ENCODE peak calls at places on chromosomes 4 and X, in eight cellular contexts. K is astrocyte of the cerebellum, X is psoas muscle, E is Peyer's patch, M is sigmoid colon, D is upper lobe of right lung, V is AG09309, O is heart left ventricle. C is an unnamed sample.

GRCh38 chr4:15691346-15692140 is 9.9 kb downstream of the FAM200B start:
- DNase-seq in E (no peak), M (no peak), X (no peak), O (no peak), V (no peak), D (no peak), K (no peak), C (no peak)

GRCh38 chr4:146520894-146521542 is 722 bp downstream of the SLC10A7 start:
- DNase-seq in V (peak), M (no peak), X (no peak), K (peak), E (no peak), O (peak), D (no peak), C (peak)

GRCh38 chr4:1598206-1598605 is 85.9 kb downstream of the FAM53A start:
- DNase-seq in E (no peak), O (peak), V (no peak), M (peak), D (peak), X (no peak), K (no peak), C (no peak)

GRCh38 chr4:169243808-169244207 is 26.9 kb downstream of the SH3RF1 start:
- DNase-seq in D (no peak), E (no peak), X (no peak), V (peak), K (peak), O (no peak), M (no peak), C (no peak)

GRCh38 chr4:139014391-139015268 is 951 bp upstream of the NOCT start:
- DNase-seq in M (peak), X (no peak), V (peak), K (peak), E (no peak), D (no peak), O (no peak), C (no peak)

GRCh38 chr4:19224820-19225219 is 1026.9 kb upstream of the SLIT2 start:
- DNase-seq in E (no peak), O (no peak), X (no peak), K (peak), D (no peak), M (no peak), V (peak), C (peak)

GRCh38 chrX:150837845-150838244 is 60.6 kb downstream of the CD99L2 start:
- DNase-seq in D (no peak), X (no peak), E (no peak), O (no peak), K (no peak), M (no peak), V (no peak), C (no peak)

GRCh38 chr4:185378264-185378663 is 17.5 kb downstream of the LRP2BP start:
- DNase-seq in O (no peak), K (no peak), D (no peak), E (no peak), X (no peak), M (no peak), V (no peak), C (no peak)

GRCh38 chr4:145154573-145154972 is 25.8 kb downstream of the OTUD4 start:
- DNase-seq in V (no peak), M (no peak), K (no peak), X (no peak), O (no peak), E (no peak), D (no peak), C (no peak)

GRCh38 chr4:176193898-176194297 is 1.5 kb downstream of the SPATA4 start:
- DNase-seq in K (no peak), V (peak), X (no peak), O (no peak), M (no peak), D (no peak), E (no peak), C (no peak)

GRCh38 chr4:69748176-69748575 is 12.2 kb downstream of the SULT1B1 start:
- DNase-seq in V (no peak), E (no peak), O (no peak), K (no peak), X (no peak), D (no peak), M (no peak), C (no peak)

GRCh38 chr4:67632492-67632891 is 68.5 kb downstream of the UBA6 start:
- DNase-seq in E (no peak), D (no peak), V (no peak), M (no peak), K (no peak), X (no peak), O (no peak), C (no peak)

GRCh38 chrX:13620202-13620601 is 32.7 kb upstream of the TCEANC start:
- DNase-seq in X (no peak), E (no peak), O (no peak), M (no peak), K (no peak), V (no peak), D (no peak), C (no peak)

GRCh38 chr4:126740687-126741086 is 892.1 kb upstream of the INTU start:
- DNase-seq in M (no peak), V (no peak), X (no peak), K (no peak), E (no peak), O (no peak), D (no peak), C (no peak)

GRCh38 chrX:39985551-39985950 is 112.2 kb downstream of the BCOR start:
- DNase-seq in V (no peak), M (no peak), K (no peak), O (no peak), D (no peak), X (no peak), E (no peak), C (no peak)

DNA sequence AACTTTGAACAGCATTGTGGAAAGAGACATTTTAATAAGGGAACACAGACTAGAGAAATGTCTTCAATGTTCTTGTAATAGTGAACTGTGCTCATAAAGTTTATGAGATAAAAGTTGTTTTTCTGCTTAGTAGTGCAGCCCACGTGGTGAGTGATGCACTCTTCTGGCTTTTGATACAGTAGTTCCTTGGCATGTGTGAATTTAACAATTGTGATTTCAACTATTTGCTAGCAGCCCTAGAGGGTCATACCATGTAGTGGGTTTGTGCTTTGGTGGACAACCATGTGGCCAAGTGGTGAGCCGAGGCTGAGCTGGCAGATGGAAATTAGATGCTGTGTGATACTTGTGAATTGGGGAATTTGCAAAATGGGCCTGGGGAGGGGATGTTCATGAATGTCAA is 116.2 kb upstream of the SLC4A4 start:
- DNase-seq in O (no peak), K (no peak), X (no peak), D (no peak), V (no peak), E (no peak), M (no peak), C (no peak)
- H3K4me3 ChIP-seq in O (no peak), K (no peak), X (no peak), D (no peak), V (no peak), E (no peak), M (no peak), C (no peak)

DNA sequence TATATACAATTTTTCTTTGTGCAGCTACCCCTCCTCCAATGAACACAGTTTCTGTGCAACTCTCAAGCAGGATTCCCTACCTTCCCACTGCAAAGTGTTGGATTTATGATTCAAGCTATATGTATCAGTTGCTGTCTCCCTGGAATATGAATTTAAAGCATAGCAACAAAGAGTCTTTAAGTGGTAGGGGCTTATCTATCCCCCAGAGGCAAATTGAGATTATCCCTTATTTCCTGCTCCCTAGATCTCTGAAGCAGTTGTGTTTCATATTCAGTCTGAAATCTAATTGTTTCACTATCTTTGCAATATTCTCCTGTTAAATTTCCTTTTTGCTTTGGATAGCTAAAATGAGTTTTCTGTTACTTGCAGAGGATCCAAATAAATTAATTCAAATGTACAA is 263.0 kb downstream of the IQCM start:
- DNase-seq in X (no peak), D (no peak), K (no peak), V (no peak), M (no peak), O (no peak), E (no peak), C (no peak)
- H3K4me3 ChIP-seq in X (no peak), D (no peak), K (no peak), V (no peak), M (no peak), O (no peak), E (no peak), C (no peak)

GRCh38 chr4:153488719-153489384 is 22.7 kb downstream of the TMEM131L start:
- DNase-seq in E (peak), V (no peak), O (peak), K (no peak), X (peak), M (no peak), D (peak), C (no peak)

GRCh38 chr4:153486281-153487151 is 20.4 kb downstream of the TMEM131L start:
- DNase-seq in X (no peak), V (peak), D (no peak), E (no peak), O (peak), M (no peak), K (peak), C (no peak)

GRCh38 chr4:153489856-153490558 is 23.8 kb downstream of the TMEM131L start:
- DNase-seq in M (no peak), K (no peak), V (no peak), O (no peak), E (no peak), X (no peak), D (no peak), C (no peak)

GRCh38 chr4:153485860-153486259 is 19.7 kb downstream of the TMEM131L start:
- DNase-seq in X (no peak), M (no peak), K (no peak), V (no peak), O (no peak), D (no peak), E (no peak), C (no peak)

DNA sequence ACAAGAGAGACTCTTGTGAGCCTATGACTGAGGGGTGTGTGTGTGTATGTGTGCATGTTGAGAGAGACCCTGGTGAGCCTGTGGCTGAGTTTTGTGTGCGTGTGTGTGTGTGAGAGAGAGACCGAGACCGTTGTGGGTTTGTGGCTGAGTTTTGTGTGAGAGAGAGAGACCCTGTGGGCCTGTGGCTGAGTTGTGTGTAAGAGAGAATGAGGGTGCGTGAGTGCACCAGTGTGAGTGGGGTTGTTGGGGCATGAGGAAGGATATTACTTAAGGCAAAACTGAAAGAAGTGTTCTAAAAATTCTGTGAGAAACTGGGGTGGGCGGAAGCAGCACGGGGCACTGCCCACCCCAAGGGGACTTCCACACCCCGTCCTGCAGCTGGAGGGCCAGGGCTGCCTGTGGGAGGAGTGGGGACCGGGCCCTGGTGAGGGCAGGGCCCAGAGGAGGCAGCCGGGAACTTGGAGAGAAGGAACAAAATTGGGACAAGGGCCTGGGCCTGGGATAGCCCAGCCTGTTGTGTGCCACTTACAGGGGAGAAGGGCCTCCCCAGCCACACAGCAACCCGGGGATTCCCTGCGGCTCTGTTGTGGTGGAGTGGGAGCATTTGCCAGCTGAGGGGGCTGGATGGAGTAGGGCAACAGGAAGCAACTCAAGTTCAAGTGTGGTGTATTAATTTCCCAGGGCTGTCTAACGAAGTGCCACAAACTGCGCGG is 22.0 kb downstream of the TMEM131L start:
- DNase-seq in D (peak), E (peak), X (no peak), K (no peak), M (no peak), O (peak), V (no peak), C (peak)
- H3K4me3 ChIP-seq in D (peak), E (peak), X (peak), K (no peak), M (no peak), O (peak), V (no peak), C (peak)

GRCh38 chr4:62640296-62640695 is 1440.2 kb downstream of the ADGRL3 start:
- DNase-seq in M (no peak), X (no peak), K (peak), E (no peak), D (no peak), V (no peak), O (no peak), C (no peak)
- H3K4me3 ChIP-seq in M (no peak), X (no peak), K (no peak), E (no peak), D (no peak), V (no peak), O (no peak), C (no peak)

GRCh38 chr4:26124753-26125236 is 196.0 kb upstream of the RBPJ start:
- DNase-seq in E (no peak), K (no peak), D (no peak), O (no peak), M (no peak), X (no peak), V (no peak), C (no peak)

GRCh38 chr4:26130173-26130572 is 190.6 kb upstream of the RBPJ start:
- DNase-seq in D (no peak), M (no peak), E (no peak), K (no peak), O (no peak), V (no peak), X (no peak), C (no peak)

GRCh38 chr4:26127851-26128337 is 192.9 kb upstream of the RBPJ start:
- DNase-seq in D (no peak), V (no peak), X (no peak), E (no peak), M (no peak), O (no peak), K (no peak), C (no peak)

GRCh38 chr4:26126135-26126718 is 194.6 kb upstream of the RBPJ start:
- DNase-seq in K (no peak), V (no peak), E (no peak), X (no peak), O (no peak), M (no peak), D (no peak), C (no peak)

GRCh38 chr4:26127001-26127400 is 193.8 kb upstream of the RBPJ start:
- DNase-seq in X (no peak), E (no peak), M (no peak), K (no peak), D (no peak), O (no peak), V (no peak), C (no peak)
- H3K4me3 ChIP-seq in X (no peak), E (no peak), M (no peak), K (no peak), D (no peak), O (no peak), V (no peak), C (no peak)

GRCh38 chrX:9370888-9371287 is 94.0 kb upstream of the TBL1X start:
- DNase-seq in X (no peak), K (peak), D (no peak), E (no peak), M (no peak), O (no peak), V (no peak), C (no peak)

GRCh38 chrX:9367437-9367836 is 97.4 kb upstream of the TBL1X start:
- DNase-seq in V (no peak), K (no peak), M (no peak), X (no peak), O (no peak), D (no peak), E (no peak), C (no peak)

GRCh38 chrX:9372866-9373265 is 92.0 kb upstream of the TBL1X start:
- DNase-seq in E (no peak), X (no peak), M (no peak), K (no peak), V (no peak), O (no peak), D (no peak), C (no peak)

GRCh38 chrX:9369802-9370291 is 95.0 kb upstream of the TBL1X start:
- DNase-seq in K (no peak), D (no peak), M (no peak), V (no peak), X (no peak), O (no peak), E (no peak), C (peak)

GRCh38 chrX:9368262-9368661 is 96.6 kb upstream of the TBL1X start:
- DNase-seq in O (no peak), E (no peak), X (no peak), K (no peak), V (no peak), M (no peak), D (no peak), C (no peak)
- H3K4me3 ChIP-seq in O (no peak), E (no peak), X (no peak), K (no peak), V (no peak), M (no peak), D (no peak), C (no peak)

C was measured in Jurkat, Clone E6-1.